ENCODE peak calls at places on chromosomes 4 and X, in eight cellular contexts. C is Panc1; O is cardiac muscle cell; L is tibial nerve; M is heart right ventricle; K is CD8-positive, alpha-beta T cell; N is sigmoid colon; A is GM23248. Y is an unnamed sample.

GRCh38 chrX:86033385-86033784 is 14.0 kb downstream of the CHM start:
- DNase-seq in C (no peak), O (no peak), L (no peak), M (no peak), K (no peak), N (no peak), A (no peak), Y (no peak)

GRCh38 chr4:41517747-41518146 is 20.2 kb upstream of the LIMCH1 start:
- DNase-seq in C (no peak), O (no peak), L (no peak), M (no peak), K (no peak), N (no peak), A (no peak), Y (no peak)

GRCh38 chr4:168074861-168075260 is 17.5 kb upstream of the ANXA10 start:
- DNase-seq in C (no peak), O (no peak), L (no peak), M (no peak), K (no peak), N (no peak), A (no peak), Y (no peak)

GRCh38 chrX:103687696-103688191 is 1.2 kb upstream of the MORF4L2 start:
- DNase-seq in C (peak; percentile 77), O (peak; percentile 89), L (peak; percentile 54), M (peak; percentile 28), K (peak; percentile 63), N (peak; percentile 82), A (peak; percentile 80), Y (peak; percentile 61)

GRCh38 chrX:72712094-72712755 is 1.9 kb downstream of the PHKA1 start:
- DNase-seq in C (no peak), O (no peak), L (no peak), M (no peak), K (no peak), N (no peak), A (peak; percentile 20), Y (no peak)

GRCh38 chr4:111788046-111788642 is 357.1 kb upstream of the FAM241A start:
- DNase-seq in C (no peak), O (no peak), L (no peak), M (no peak), K (no peak), N (no peak), A (no peak), Y (no peak)

GRCh38 chr4:3183008-3183407 is 66.0 kb upstream of the MSANTD1 start:
- DNase-seq in C (no peak), O (no peak), L (no peak), M (no peak), K (no peak), N (no peak), A (no peak), Y (no peak)

GRCh38 chr4:81631958-81632439 is 160.3 kb upstream of the RASGEF1B start:
- DNase-seq in C (no peak), O (peak; percentile 49), L (no peak), M (no peak), K (no peak), N (no peak), A (peak; percentile 92), Y (no peak)

GRCh38 chr4:185761352-185762235 is 50.4 kb downstream of the SORBS2 start:
- DNase-seq in C (no peak), O (no peak), L (no peak), M (no peak), K (no peak), N (no peak), A (peak; percentile 37), Y (no peak)

GRCh38 chr4:38119663-38120374 is 159.6 kb downstream of the PTTG2 start:
- DNase-seq in C (no peak), O (no peak), L (no peak), M (peak; percentile 29), K (no peak), N (no peak), A (peak; percentile 75), Y (no peak)

GRCh38 chr4:94532016-94532789 is 80.5 kb downstream of the PDLIM5 start:
- DNase-seq in C (no peak), O (no peak), L (no peak), M (no peak), K (no peak), N (no peak), A (peak; percentile 44), Y (no peak)

GRCh38 chrX:320126-320783 is 1.7 kb upstream of the GTPBP6 start:
- DNase-seq in C (no peak), O (no peak), L (no peak), M (no peak), K (no peak), N (peak; percentile 76), A (peak; percentile 46), Y (no peak)

GRCh38 chr4:119017634-119018033 is 118.0 kb upstream of the MYOZ2 start:
- DNase-seq in C (no peak), O (no peak), L (no peak), M (no peak), K (no peak), N (no peak), A (no peak), Y (no peak)
- H3K4me1 ChIP-seq in C (no peaks in the 10 kb centered on the region), O (peaks cover 15% of the 10 kb centered on the region), L (peaks cover 5% of the 10 kb centered on the region), M (no peaks in the 10 kb centered on the region), K (no peaks in the 10 kb centered on the region), N (peaks cover 38% of the 10 kb centered on the region), A (peaks cover 28% of the 10 kb centered on the region), Y (peaks cover 1% of the 10 kb centered on the region)

DNA sequence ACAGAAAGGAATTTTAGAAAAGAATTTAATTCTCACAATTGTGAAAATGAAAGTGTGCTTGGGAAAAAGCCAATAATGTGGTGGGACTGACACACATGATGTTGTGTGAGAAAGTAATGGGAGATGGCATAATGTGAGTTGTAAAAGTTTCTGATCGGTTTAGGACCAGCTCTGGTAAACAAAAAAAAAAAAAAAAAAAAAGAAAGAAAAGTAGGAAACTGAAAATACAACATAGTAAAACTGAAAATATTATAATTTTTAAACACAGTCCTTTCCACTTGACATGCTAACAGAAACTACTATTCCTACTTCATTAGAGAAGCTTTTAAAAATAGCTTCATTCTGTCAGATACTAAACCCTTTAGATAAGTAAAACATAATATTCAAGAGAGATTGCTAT is 28.2 kb downstream of the RAP1GDS1 start:
- DNase-seq in C (no peak), O (no peak), L (no peak), M (no peak), K (no peak), N (no peak), A (no peak), Y (no peak)
- H3K4me1 ChIP-seq in C (no peaks in the 10 kb centered on the region), O (peaks cover 40% of the 10 kb centered on the region), L (peaks cover 27% of the 10 kb centered on the region), M (no peaks in the 10 kb centered on the region), K (peaks cover 8% of the 10 kb centered on the region), N (peaks cover 12% of the 10 kb centered on the region), A (peaks cover 28% of the 10 kb centered on the region), Y (peaks cover 2% of the 10 kb centered on the region)

DNA sequence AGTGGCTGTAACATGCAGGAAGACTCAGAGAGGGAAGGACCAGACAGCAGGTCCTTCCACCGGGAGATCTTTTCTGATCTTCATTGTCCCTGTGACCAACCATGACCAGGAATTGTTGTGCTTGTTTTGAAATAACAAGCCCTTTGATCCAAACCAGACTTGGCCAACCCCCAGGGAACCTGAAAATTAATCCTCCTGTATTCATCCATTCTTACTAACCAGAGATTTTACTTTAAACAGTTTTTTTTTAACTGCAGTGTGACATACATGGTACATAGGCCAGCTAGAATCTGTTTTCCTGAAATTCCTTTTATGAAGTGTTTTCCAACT is 4.0 kb downstream of the WFS1 start:
- DNase-seq in C (no peak), O (no peak), L (no peak), M (no peak), K (no peak), N (no peak), A (no peak), Y (no peak)
- H3K4me1 ChIP-seq in C (peaks cover 45% of the 10 kb centered on the region), O (peaks cover 8% of the 10 kb centered on the region), L (peaks cover 83% of the 10 kb centered on the region), M (peaks cover 59% of the 10 kb centered on the region), K (peaks cover 20% of the 10 kb centered on the region), N (peaks cover 82% of the 10 kb centered on the region), A (peaks cover 14% of the 10 kb centered on the region), Y (peaks cover 5% of the 10 kb centered on the region)

DNA sequence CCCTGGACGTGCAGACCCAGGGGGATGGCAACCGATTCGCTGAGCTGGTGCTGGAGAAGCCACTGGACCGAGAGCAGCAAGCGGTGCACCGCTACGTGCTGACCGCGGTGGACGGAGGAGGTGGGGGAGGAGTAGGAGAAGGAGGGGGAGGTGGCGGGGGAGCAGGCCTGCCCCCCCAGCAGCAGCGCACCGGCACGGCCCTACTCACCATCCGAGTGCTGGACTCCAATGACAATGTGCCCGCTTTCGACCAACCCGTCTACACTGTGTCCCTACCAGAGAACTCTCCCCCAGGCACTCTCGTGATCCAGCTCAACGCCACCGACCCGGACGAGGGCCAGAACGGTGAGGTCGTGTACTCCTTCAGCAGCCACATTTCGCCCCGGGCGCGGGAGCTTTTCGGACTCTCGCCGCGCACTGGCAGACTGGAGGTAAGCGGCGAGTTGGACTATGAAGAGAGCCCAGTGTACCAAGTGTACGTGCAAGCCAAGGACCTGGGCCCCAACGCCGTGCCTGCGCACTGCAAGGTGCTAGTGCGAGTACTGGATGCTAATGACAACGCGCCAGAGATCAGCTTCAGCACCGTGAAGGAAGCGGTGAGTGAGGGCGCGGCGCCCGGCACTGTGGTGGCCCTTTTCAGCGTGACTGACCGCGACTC is 1.7 kb downstream of the PCDH10 start:
- DNase-seq in C (no peak), O (peak; percentile 58), L (no peak), M (no peak), K (no peak), N (peak; percentile 61), A (peak; percentile 4), Y (no peak)
- H3K4me1 ChIP-seq in C (peaks cover 2% of the 10 kb centered on the region), O (peaks cover 6% of the 10 kb centered on the region), L (peaks cover 69% of the 10 kb centered on the region), M (peaks cover 6% of the 10 kb centered on the region), K (no peaks in the 10 kb centered on the region), N (peaks cover 50% of the 10 kb centered on the region), A (peaks cover 7% of the 10 kb centered on the region), Y (peaks cover 5% of the 10 kb centered on the region)

GRCh38 chr4:147789596-147789995 is 57.7 kb downstream of the ARHGAP10 start:
- DNase-seq in C (no peak), O (no peak), L (no peak), M (no peak), K (no peak), N (no peak), A (peak; percentile 10), Y (no peak)

GRCh38 chr4:147787204-147787603 is 55.3 kb downstream of the ARHGAP10 start:
- DNase-seq in C (no peak), O (no peak), L (no peak), M (no peak), K (no peak), N (peak; percentile 83), A (peak; percentile 72), Y (no peak)

GRCh38 chr4:147790412-147790811 is 58.5 kb downstream of the ARHGAP10 start:
- DNase-seq in C (no peak), O (no peak), L (no peak), M (no peak), K (no peak), N (no peak), A (no peak), Y (no peak)

GRCh38 chr4:147786531-147786930 is 54.6 kb downstream of the ARHGAP10 start:
- DNase-seq in C (no peak), O (no peak), L (no peak), M (no peak), K (no peak), N (no peak), A (no peak), Y (no peak)

DNA sequence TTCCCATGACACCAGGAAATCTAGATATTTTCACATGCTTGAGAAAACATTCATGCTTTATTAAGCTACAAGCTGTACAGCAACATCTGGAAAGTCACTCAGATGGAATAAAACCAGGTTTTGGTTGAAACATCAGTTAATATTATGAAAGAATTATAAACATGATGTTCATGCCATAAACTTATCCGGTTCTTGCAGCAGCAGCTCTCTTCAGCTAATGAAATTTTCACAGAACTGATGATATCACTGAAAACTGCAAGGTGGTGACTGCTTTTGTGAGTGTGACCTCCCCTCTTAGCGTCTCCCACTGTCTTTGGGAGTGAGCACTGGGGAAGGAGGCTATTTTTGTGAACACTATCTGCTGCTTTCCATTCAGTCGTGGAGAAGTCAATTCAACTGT is 56.9 kb downstream of the ARHGAP10 start:
- DNase-seq in C (no peak), O (no peak), L (no peak), M (no peak), K (no peak), N (no peak), A (peak; percentile 17), Y (no peak)
- H3K4me1 ChIP-seq in C (peaks cover 32% of the 10 kb centered on the region), O (peaks cover 41% of the 10 kb centered on the region), L (peaks cover 81% of the 10 kb centered on the region), M (peaks cover 5% of the 10 kb centered on the region), K (peaks cover 11% of the 10 kb centered on the region), N (peaks cover 87% of the 10 kb centered on the region), A (peaks cover 43% of the 10 kb centered on the region), Y (no peaks in the 10 kb centered on the region)

Y was measured in iPS DF 6.9.